ENCODE peak calls at places on chromosomes 1 and 21, in six cellular contexts. G is fibroblast of lung, V is A549, W is stomach, L is thoracic aorta, R is HCT116. K is an unnamed sample.
A peak's percentile ranks its signal among the peaks of the same experiment; 100 is the strongest.

GRCh38 chr21:29362758-29363157 is 64.0 kb downstream of the BACH1 start:
- DNase-seq in G (no peak), V (no peak), W (no peak), L (no peak), R (no peak), K (no peak)

GRCh38 chr1:228149341-228150020 is at the start of gene GJC2:
- DNase-seq in G (no peak), V (no peak), W (no peak), L (no peak), R (no peak), K (no peak)

GRCh38 chr1:112507896-112508241 is 896 bp upstream of the WNT2B start:
- DNase-seq in G (no peak), V (peak; percentile 38), W (no peak), L (no peak), R (no peak), K (no peak)

GRCh38 chr1:79629414-79629813 is 622.9 kb upstream of the ADGRL4 start:
- DNase-seq in G (no peak), V (no peak), W (no peak), L (no peak), R (no peak), K (no peak)

GRCh38 chr21:23951251-23951650 is 1656.0 kb downstream of the MRPL39 start:
- DNase-seq in G (peak; percentile 59), V (no peak), W (no peak), L (no peak), R (no peak), K (no peak)

GRCh38 chr1:205484985-205485967 is 19.2 kb upstream of the CDK18 start:
- DNase-seq in G (peak; percentile 46), V (peak; percentile 94), W (peak; percentile 80), L (no peak), R (peak; percentile 56), K (peak; percentile 86)

GRCh38 chr1:66443793-66444192 is 90.2 kb upstream of the SGIP1 start:
- DNase-seq in G (no peak), V (no peak), W (no peak), L (no peak), R (no peak), K (no peak)

GRCh38 chr1:26999440-26999987 is 6.0 kb downstream of the TRNP1 start:
- DNase-seq in G (peak; percentile 98), V (peak; percentile 80), W (peak; percentile 58), L (peak; percentile 77), R (peak; percentile 83), K (no peak)

GRCh38 chr1:1439550-1440261 is 4.2 kb downstream of the VWA1 start:
- DNase-seq in G (no peak), V (no peak), W (no peak), L (no peak), R (no peak), K (no peak)

GRCh38 chr1:188735567-188735966 is 1742.1 kb downstream of the BRINP3 start:
- DNase-seq in G (no peak), V (no peak), W (no peak), L (no peak), R (peak; percentile 4), K (no peak)

GRCh38 chr1:230502996-230503395 is 76.9 kb upstream of the PGBD5 start:
- DNase-seq in G (no peak), V (no peak), W (no peak), L (no peak), R (no peak), K (no peak)

GRCh38 chr1:192609110-192610079 is 26.6 kb upstream of the RGS13 start:
- DNase-seq in G (no peak), V (no peak), W (peak; percentile 60), L (peak; percentile 7), R (no peak), K (peak; percentile 95)

GRCh38 chr1:231196728-231197127 is 34.9 kb downstream of the TRIM67 start:
- DNase-seq in G (no peak), V (no peak), W (no peak), L (no peak), R (no peak), K (no peak)

GRCh38 chr1:170153417-170153816 is 7.7 kb downstream of the NTMT2 start:
- DNase-seq in G (no peak), V (no peak), W (no peak), L (no peak), R (no peak), K (no peak)

GRCh38 chr1:230120289-230120948 is 53.4 kb downstream of the GALNT2 start:
- DNase-seq in G (no peak), V (no peak), W (no peak), L (no peak), R (no peak), K (no peak)

GRCh38 chr1:8011016-8011415 is 15.1 kb downstream of the ERRFI1 start:
- DNase-seq in G (peak; percentile 12), V (no peak), W (no peak), L (no peak), R (no peak), K (no peak)

GRCh38 chr1:48033495-48034050 is 36.4 kb upstream of the TRABD2B start:
- DNase-seq in G (no peak), V (no peak), W (no peak), L (no peak), R (no peak), K (no peak)

GRCh38 chr21:15028186-15028585 is 36.6 kb downstream of the NRIP1 start:
- DNase-seq in G (no peak), V (no peak), W (no peak), L (no peak), R (no peak), K (no peak)

GRCh38 chr1:99465176-99465900 is 180.6 kb upstream of the PALMD start:
- DNase-seq in G (peak; percentile 93), V (no peak), W (no peak), L (no peak), R (no peak), K (no peak)

GRCh38 chr1:24323281-24323680 is 4.1 kb downstream of the GRHL3 start:
- DNase-seq in G (no peak), V (no peak), W (no peak), L (no peak), R (no peak), K (peak; percentile 23)

GRCh38 chr1:42108309-42108708 is 44.9 kb upstream of the GUCA2B start:
- DNase-seq in G (no peak), V (no peak), W (no peak), L (no peak), R (no peak), K (no peak)

GRCh38 chr1:41850029-41850428 is 68.7 kb downstream of the HIVEP3 start:
- DNase-seq in G (no peak), V (no peak), W (no peak), L (no peak), R (no peak), K (no peak)

GRCh38 chr1:15696956-15697521 is 12.9 kb downstream of the PLEKHM2 start:
- DNase-seq in G (no peak), V (no peak), W (no peak), L (no peak), R (no peak), K (peak; percentile 73)

DNA sequence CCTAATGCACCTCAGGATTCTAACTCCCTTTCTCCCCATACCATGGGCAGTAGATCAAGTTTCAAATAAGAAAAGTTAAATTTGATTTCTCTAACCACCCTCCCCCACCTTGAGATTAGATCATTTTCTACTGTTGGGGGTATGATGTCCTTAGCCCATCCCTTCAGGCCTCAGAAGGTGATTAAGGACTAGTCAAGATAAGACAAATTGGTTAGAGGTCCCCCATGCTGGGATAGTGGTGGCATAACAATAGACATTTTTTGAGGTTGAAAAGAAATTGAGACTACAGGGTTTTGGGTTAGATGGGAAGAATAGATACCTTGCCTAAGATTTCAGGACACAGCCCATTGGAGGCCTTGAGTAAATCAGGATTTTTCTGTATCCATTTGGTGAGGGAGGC is 2.5 kb downstream of the CFAP126 start:
- DNase-seq in G (no peak), V (no peak), W (no peak), L (no peak), R (no peak), K (no peak)
- TF ChIP-seq CTCF in G (no peak), V (no peak), W (no peak), L (no peak), R (no peak), K (no peak)

GRCh38 chr1:2803931-2804627 is 2.6 kb upstream of the TTC34 start:
- DNase-seq in G (no peak), V (no peak), W (no peak), L (no peak), R (no peak), K (no peak)
- H3K9me3 ChIP-seq in G (no peaks in the 10 kb centered on the region), V (no peaks in the 10 kb centered on the region), W (no peaks in the 10 kb centered on the region), L (no peaks in the 10 kb centered on the region), R (no peaks in the 10 kb centered on the region), K (no peaks in the 10 kb centered on the region)

DNA sequence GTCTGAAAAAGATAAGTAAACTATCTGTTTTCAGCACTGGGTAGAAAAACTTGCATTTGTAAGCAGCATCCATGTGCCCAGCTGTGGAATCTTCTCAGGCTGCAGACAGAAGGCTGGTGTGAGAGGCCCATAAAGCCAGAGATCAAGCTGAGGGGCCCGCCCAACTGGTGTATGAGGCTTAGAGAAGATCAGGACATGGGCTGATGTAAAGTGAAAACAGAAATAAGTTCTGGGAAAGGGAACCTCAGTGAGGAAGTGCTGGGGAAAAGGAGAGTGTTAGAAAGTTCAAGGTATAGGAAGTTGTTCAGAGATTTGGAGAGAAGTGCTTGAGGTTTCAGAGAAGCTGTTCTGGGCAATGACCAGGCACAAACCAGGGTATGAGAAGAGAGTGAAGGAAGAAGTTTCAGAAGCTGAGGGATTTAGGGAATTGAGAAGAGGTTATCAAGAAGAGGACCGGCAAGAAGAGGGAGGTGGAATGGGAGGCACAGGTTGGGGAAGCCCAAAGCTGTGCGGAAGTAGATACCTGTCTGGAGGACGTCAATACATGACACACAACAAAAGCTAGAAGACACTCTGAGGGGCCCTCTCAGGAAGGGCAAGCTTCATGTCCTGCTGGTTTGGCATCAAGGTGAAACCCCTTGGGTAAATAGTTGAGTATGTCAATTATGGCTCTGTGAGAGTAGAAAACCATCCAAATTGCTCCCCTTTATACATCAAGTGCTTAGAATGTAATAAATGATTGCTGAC is 2.6 kb upstream of the CD5L start:
- DNase-seq in G (no peak), V (no peak), W (no peak), L (no peak), R (no peak), K (no peak)
- TF ChIP-seq CTCF in G (no peak), V (no peak), W (no peak), L (no peak), R (no peak), K (no peak)

GRCh38 chr1:222243902-222244301 is 304.0 kb downstream of the HHIPL2 start:
- DNase-seq in G (peak; percentile 28), V (no peak), W (no peak), L (no peak), R (peak; percentile 89), K (no peak)

GRCh38 chr1:222242492-222242891 is 305.4 kb downstream of the HHIPL2 start:
- DNase-seq in G (no peak), V (no peak), W (no peak), L (no peak), R (no peak), K (no peak)

GRCh38 chr1:222240536-222241181 is 307.2 kb downstream of the HHIPL2 start:
- DNase-seq in G (peak; percentile 72), V (no peak), W (no peak), L (no peak), R (no peak), K (no peak)

GRCh38 chr1:222241410-222241809 is 306.5 kb downstream of the HHIPL2 start:
- DNase-seq in G (no peak), V (no peak), W (no peak), L (no peak), R (no peak), K (no peak)

DNA sequence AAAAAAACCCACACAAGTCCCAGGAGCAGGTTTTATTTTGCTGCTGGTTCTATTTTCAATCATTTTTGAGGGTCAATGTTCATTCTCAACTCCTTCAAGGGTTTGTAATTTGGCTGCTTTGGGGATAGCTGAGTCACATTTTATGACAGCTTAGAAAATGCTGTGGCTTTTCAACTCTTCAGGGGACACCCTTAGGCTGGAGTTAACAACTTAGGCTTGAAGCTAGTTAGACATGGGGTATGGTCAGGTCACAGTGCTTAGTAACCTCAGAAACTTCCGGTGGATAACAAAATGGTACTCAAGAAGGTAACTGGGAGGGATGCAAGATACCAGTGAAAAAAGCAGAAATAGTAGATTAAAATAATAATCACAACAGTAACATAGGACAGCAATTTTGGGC is 308.8 kb downstream of the HHIPL2 start:
- DNase-seq in G (no peak), V (no peak), W (no peak), L (no peak), R (no peak), K (no peak)
- H3K9me3 ChIP-seq in G (no peaks in the 10 kb centered on the region), V (no peaks in the 10 kb centered on the region), W (no peaks in the 10 kb centered on the region), L (no peaks in the 10 kb centered on the region), R (no peaks in the 10 kb centered on the region), K (no peaks in the 10 kb centered on the region)

K was measured in MM.1S.